ENCODE peak calls at places on chromosome 13, in four cellular contexts. C, V, W and G are unnamed samples.

GRCh38 chr13:102779426-102780159 is 6.0 kb upstream of the TEX30 start:
- DNase-seq in V (no peak), W (peak), C (no peak), G (no peak)

GRCh38 chr13:42707003-42707402 is 74.4 kb upstream of the FAM216B start:
- DNase-seq in V (no peak), C (no peak), W (no peak), G (no peak)

GRCh38 chr13:80297094-80297493 is 43.8 kb downstream of the SPRY2 start:
- DNase-seq in V (no peak), C (no peak), W (no peak), G (no peak)

GRCh38 chr13:27006519-27007161 is 165.0 kb downstream of the USP12 start:
- DNase-seq in V (peak), C (peak), W (no peak), G (no peak)

GRCh38 chr13:94825507-94825906 is 113.2 kb upstream of the SOX21 start:
- DNase-seq in C (no peak), W (no peak), V (peak), G (no peak)

GRCh38 chr13:61362522-61362921 is 53.1 kb downstream of the PCDH20 start:
- DNase-seq in W (no peak), V (no peak), C (no peak), G (no peak)

GRCh38 chr13:38395505-38395803 is 45.8 kb downstream of the UFM1 start:
- DNase-seq in W (no peak), V (no peak), C (no peak), G (no peak)

GRCh38 chr13:89066868-89067466 is 1395.8 kb downstream of the SLITRK5 start:
- DNase-seq in W (no peak), V (peak), C (peak), G (no peak)

GRCh38 chr13:101514695-101515275 is 62.3 kb downstream of the ITGBL1 start:
- DNase-seq in W (no peak), C (peak), V (no peak), G (no peak)

GRCh38 chr13:35791191-35791902 is 314.9 kb upstream of the MAB21L1 start:
- DNase-seq in W (no peak), V (no peak), C (no peak), G (no peak)

GRCh38 chr13:20274466-20274865 is 42.3 kb upstream of the GJB6 start:
- DNase-seq in V (no peak), W (no peak), C (no peak), G (no peak)

GRCh38 chr13:111367340-111367739 is 46.9 kb downstream of the TEX29 start:
- DNase-seq in C (no peak), V (no peak), W (no peak), G (no peak)

GRCh38 chr13:112652512-112653458 is 37.1 kb upstream of the ATP11A start:
- DNase-seq in C (peak), V (no peak), W (no peak), G (no peak)